ENCODE peak calls at places on chromosomes 16 and 17, in eight cellular contexts. V is stimulated activated CD8-positive, alpha-beta memory T cell treated with anti-CD3 and anti-CD28 coated beads, Interleukin-7, amount 100 ng/mL, for 48 hours; Z is fibroblast of pulmonary artery; B is bronchial epithelial cell; S is amniotic stem cell; Y is left ventricle myocardium inferior; L is esophagus squamous epithelium; I is activated naive CD8-positive, alpha-beta T cell treated with anti-CD3 and anti-CD28 coated beads for 36 hours. U is an unnamed sample.

GRCh38 chr16:75506567-75506966 is 11.3 kb upstream of the CHST6 start:
- DNase-seq in I (no peak), B (peak), Y (no peak), V (no peak), Z (peak), S (no peak), L (no peak), U (no peak)

GRCh38 chr16:51759999-51760398 is 608.9 kb upstream of the SALL1 start:
- DNase-seq in L (no peak), S (no peak), V (no peak), B (no peak), Z (no peak), I (no peak), Y (no peak), U (no peak)

GRCh38 chr17:57625511-57625910 is 119.6 kb downstream of the CCDC182 start:
- DNase-seq in V (no peak), Z (no peak), I (no peak), L (no peak), S (no peak), Y (no peak), B (no peak), U (no peak)

GRCh38 chr17:79984877-79985276 is 50.8 kb downstream of the TBC1D16 start:
- DNase-seq in Z (no peak), L (no peak), B (no peak), S (no peak), Y (no peak), V (no peak), I (no peak), U (no peak)

GRCh38 chr16:67181346-67181745 is 2.4 kb downstream of the MATCAP1 start:
- DNase-seq in Z (peak), L (no peak), S (no peak), Y (no peak), V (no peak), I (no peak), B (peak), U (peak)

GRCh38 chr16:25633549-25633948 is 58.2 kb upstream of the HS3ST4 start:
- DNase-seq in B (peak), Y (no peak), L (no peak), Z (no peak), S (no peak), I (no peak), V (no peak), U (no peak)

GRCh38 chr16:67395458-67396158 is 2.3 kb upstream of the TPPP3 start:
- DNase-seq in S (no peak), Z (no peak), Y (no peak), L (no peak), V (no peak), I (no peak), B (peak), U (no peak)

GRCh38 chr17:81254955-81255717 is 16.0 kb downstream of the NDUFAF8 start:
- DNase-seq in V (no peak), I (no peak), B (peak), S (peak), L (no peak), Y (peak), Z (peak), U (peak)

GRCh38 chr17:45034599-45034998 is 16.8 kb downstream of the DCAKD start:
- DNase-seq in L (no peak), B (no peak), I (no peak), S (no peak), V (no peak), Y (no peak), Z (no peak), U (no peak)

GRCh38 chr17:59890720-59891119 is 2.0 kb downstream of the TUBD1 start:
- DNase-seq in L (no peak), I (no peak), S (no peak), Y (no peak), V (no peak), Z (peak), B (peak), U (no peak)

GRCh38 chr17:38898812-38899348 is 26.5 kb upstream of the LASP1NB start:
- DNase-seq in Y (no peak), B (no peak), S (no peak), V (peak), L (no peak), I (peak), Z (peak), U (no peak)

GRCh38 chr17:77495575-77495974 is 354.8 kb downstream of the SEC14L1 start:
- DNase-seq in S (no peak), Y (peak), I (no peak), Z (no peak), V (no peak), L (no peak), B (no peak), U (no peak)

U was measured in cerebellum.